ENCODE peak calls at places on chromosome 12, in five cellular contexts. J is kidney glomerular epithelial cell, Q is adrenal gland, E is H9, U is NCI-H460. K is an unnamed sample.
A peak's percentile ranks its signal among the peaks of the same experiment; 100 is the strongest.

GRCh38 chr12:117896009-117896408 is 72.8 kb downstream of the KSR2 start:
- DNase-seq in J (no peak), Q (no peak), E (no peak), U (no peak), K (no peak)

GRCh38 chr12:83763425-83763824 is 1076.7 kb downstream of the TMTC2 start:
- DNase-seq in J (no peak), Q (no peak), E (no peak), U (no peak), K (no peak)

GRCh38 chr12:6341439-6342139 is at the start of gene TNFRSF1A:
- DNase-seq in J (peak; percentile 73), Q (peak; percentile 87), E (peak; percentile 82), U (peak; percentile 65), K (peak; percentile 91)

GRCh38 chr12:69406217-69406616 is 46.7 kb downstream of the YEATS4 start:
- DNase-seq in J (no peak), Q (no peak), E (no peak), U (no peak), K (no peak)

GRCh38 chr12:9372202-9372601 is 164.0 kb upstream of the PZP start:
- DNase-seq in J (no peak), Q (no peak), E (no peak), U (no peak), K (peak; percentile 43)

GRCh38 chr12:51056242-51056641 is 8.1 kb downstream of the LETMD1 start:
- DNase-seq in J (no peak), Q (peak; percentile 50), E (no peak), U (no peak), K (peak; percentile 93)

GRCh38 chr12:111580737-111581136 is 18.4 kb downstream of the ATXN2 start:
- DNase-seq in J (no peak), Q (no peak), E (no peak), U (no peak), K (no peak)

GRCh38 chr12:27436029-27436428 is 10.5 kb upstream of the SMCO2 start:
- DNase-seq in J (no peak), Q (no peak), E (peak; percentile 70), U (no peak), K (no peak)

GRCh38 chr12:11408096-11408495 is 12.7 kb upstream of the PRB2 start:
- DNase-seq in J (no peak), Q (no peak), E (no peak), U (no peak), K (no peak)

GRCh38 chr12:89160716-89161123 is 191.6 kb downstream of the DUSP6 start:
- DNase-seq in J (peak; percentile 35), Q (peak; percentile 50), E (no peak), U (no peak), K (peak; percentile 92)

GRCh38 chr12:124392991-124393790 is 98.3 kb downstream of the RFLNA start:
- DNase-seq in J (peak; percentile 36), Q (peak; percentile 97), E (peak; percentile 67), U (peak; percentile 77), K (peak; percentile 72)

K was measured in GM23248.